ENCODE peak calls at places on chromosomes 4 and X, in six cellular contexts. T is hippocampal formation, L is AG10803, E is left lung, A is caudate nucleus, C is HEK293T. F is an unnamed sample.

GRCh38 chrX:151393514-151393913 is 3.5 kb upstream of the VMA21 start:
- DNase-seq in T (no peak), L (no peak), E (no peak), A (no peak), C (no peak), F (no peak)

GRCh38 chr4:143488684-143489083 is 24.8 kb upstream of the SMARCA5 start:
- DNase-seq in T (no peak), L (no peak), E (no peak), A (no peak), C (no peak), F (no peak)

GRCh38 chr4:180203349-180203748 is 2039.9 kb upstream of the TENM3 start:
- DNase-seq in T (no peak), L (no peak), E (no peak), A (no peak), C (no peak), F (no peak)

GRCh38 chr4:24657768-24658617 is 73.6 kb upstream of the DHX15 start:
- DNase-seq in T (peak; percentile 82), L (peak; percentile 68), E (no peak), A (peak; percentile 78), C (no peak), F (no peak)

GRCh38 chr4:69214716-69215115 is at the start of gene UGT2B11:
- DNase-seq in T (no peak), L (no peak), E (no peak), A (no peak), C (no peak), F (no peak)

GRCh38 chr4:53744446-53745160 is 153.3 kb upstream of the LNX1 start:
- DNase-seq in T (no peak), L (no peak), E (no peak), A (no peak), C (no peak), F (no peak)

GRCh38 chr4:2875556-2875955 is 31.9 kb downstream of the ADD1 start:
- DNase-seq in T (no peak), L (no peak), E (no peak), A (peak; percentile 59), C (no peak), F (no peak)

GRCh38 chrX:109270580-109271484 is 211.1 kb downstream of the GUCY2F start:
- DNase-seq in T (no peak), L (no peak), E (no peak), A (no peak), C (no peak), F (no peak)

GRCh38 chr4:138910201-138910913 is 105.2 kb upstream of the NOCT start:
- DNase-seq in T (no peak), L (no peak), E (no peak), A (no peak), C (peak; percentile 17), F (no peak)

GRCh38 chr4:81422591-81422990 is 49.1 kb downstream of the RASGEF1B start:
- DNase-seq in T (no peak), L (no peak), E (no peak), A (no peak), C (no peak), F (no peak)

GRCh38 chrX:39158801-39159657 is 357.8 kb downstream of the MID1IP1 start:
- DNase-seq in T (no peak), L (no peak), E (no peak), A (no peak), C (no peak), F (no peak)

GRCh38 chr4:88604978-88605678 is 12.8 kb downstream of the HERC3 start:
- DNase-seq in T (no peak), L (no peak), E (no peak), A (no peak), C (no peak), F (no peak)

GRCh38 chr4:159191989-159192388 is 89.1 kb downstream of the RAPGEF2 start:
- DNase-seq in T (no peak), L (peak; percentile 59), E (no peak), A (no peak), C (peak; percentile 41), F (no peak)

GRCh38 chr4:124863039-124863545 is 150.6 kb upstream of the ANKRD50 start:
- DNase-seq in T (no peak), L (no peak), E (no peak), A (no peak), C (no peak), F (no peak)

GRCh38 chrX:10062352-10062751 is 94.4 kb upstream of the CLCN4 start:
- DNase-seq in T (no peak), L (no peak), E (no peak), A (no peak), C (no peak), F (no peak)